ENCODE peak calls at places on chromosomes 1 and 21, in nine cellular contexts. Y is Right ventricle myocardium inferior; U is AG08396; R is AG09309; F is foreskin fibroblast; V is CD8-positive, alpha-beta memory T cell; G is stimulated activated CD4-positive, alpha-beta T cell treated with anti-CD3 and anti-CD28 coated beads, Interleukin-1b, Interleukin-23, amount 100 ng/mL, for 24 hours; D is fibroblast of the aortic adventitia; X is left ventricle myocardium inferior. T is an unnamed sample.

GRCh38 chr21:45224189-45224938 is 63.3 kb downstream of the POFUT2 start:
- DNase-seq in Y (no peak), U (no peak), R (no peak), F (no peak), V (peak; percentile 74), G (no peak), D (peak; percentile 9), X (no peak), T (peak; percentile 48)

GRCh38 chr1:224065455-224065854 is 48.5 kb upstream of the FBXO28 start:
- DNase-seq in Y (no peak), U (no peak), R (no peak), F (peak; percentile 68), V (no peak), G (no peak), D (peak; percentile 14), X (no peak), T (no peak)

GRCh38 chr1:201752333-201752732 is 76.6 kb upstream of the IPO9 start:
- DNase-seq in Y (no peak), U (no peak), R (no peak), F (no peak), V (no peak), G (no peak), D (no peak), X (no peak), T (no peak)

GRCh38 chr1:3785458-3786157 is 10.7 kb downstream of the LRRC47 start:
- DNase-seq in Y (no peak), U (no peak), R (no peak), F (no peak), V (no peak), G (no peak), D (peak; percentile 10), X (no peak), T (no peak)

GRCh38 chr1:61647142-61647541 is 77.8 kb downstream of the TM2D1 start:
- DNase-seq in Y (no peak), U (no peak), R (no peak), F (no peak), V (no peak), G (no peak), D (no peak), X (no peak), T (no peak)

GRCh38 chr1:203528976-203529375 is 35.0 kb downstream of the OPTC start:
- DNase-seq in Y (no peak), U (no peak), R (no peak), F (no peak), V (no peak), G (no peak), D (no peak), X (no peak), T (no peak)

GRCh38 chr1:49106438-49106837 is 329.7 kb upstream of the BEND5 start:
- DNase-seq in Y (no peak), U (no peak), R (no peak), F (no peak), V (no peak), G (no peak), D (no peak), X (no peak), T (no peak)

GRCh38 chr1:109787211-109787844 is 23.6 kb upstream of the EPS8L3 start:
- DNase-seq in Y (no peak), U (no peak), R (no peak), F (no peak), V (no peak), G (no peak), D (no peak), X (peak; percentile 9), T (no peak)

GRCh38 chr1:153866045-153866850 is 56.5 kb downstream of the GATAD2B start:
- DNase-seq in Y (no peak), U (no peak), R (peak; percentile 41), F (peak; percentile 61), V (no peak), G (no peak), D (peak; percentile 73), X (no peak), T (no peak)

GRCh38 chr1:48776400-48777218 is at the start of gene BEND5:
- DNase-seq in Y (peak; percentile 74), U (no peak), R (no peak), F (no peak), V (peak; percentile 15), G (no peak), D (peak; percentile 13), X (peak; percentile 46), T (peak; percentile 5)

GRCh38 chr1:18396247-18396646 is 84.5 kb upstream of the KLHDC7A start:
- DNase-seq in Y (no peak), U (no peak), R (no peak), F (no peak), V (no peak), G (no peak), D (no peak), X (no peak), T (no peak)

GRCh38 chr1:23196627-23197328 is 20.5 kb downstream of the HTR1D start:
- DNase-seq in Y (no peak), U (peak; percentile 65), R (peak; percentile 91), F (peak; percentile 79), V (no peak), G (no peak), D (peak; percentile 92), X (no peak), T (no peak)

GRCh38 chr1:168643152-168643551 is 66.7 kb downstream of the XCL1 start:
- DNase-seq in Y (no peak), U (peak; percentile 8), R (peak; percentile 33), F (no peak), V (no peak), G (no peak), D (peak; percentile 90), X (no peak), T (no peak)

GRCh38 chr1:217614319-217614718 is 16.6 kb downstream of the GPATCH2 start:
- DNase-seq in Y (no peak), U (no peak), R (no peak), F (no peak), V (no peak), G (no peak), D (no peak), X (no peak), T (no peak)

GRCh38 chr1:15724949-15725880 is 10.8 kb upstream of the SLC25A34 start:
- DNase-seq in Y (no peak), U (no peak), R (no peak), F (no peak), V (no peak), G (no peak), D (no peak), X (no peak), T (no peak)

GRCh38 chr21:34524671-34525601 is 12.9 kb upstream of the KCNE1 start:
- DNase-seq in Y (no peak), U (peak; percentile 53), R (no peak), F (no peak), V (no peak), G (no peak), D (peak; percentile 75), X (no peak), T (no peak)

GRCh38 chr21:37368536-37369279 is 2.1 kb downstream of the DYRK1A start:
- DNase-seq in Y (no peak), U (peak; percentile 37), R (no peak), F (peak; percentile 55), V (no peak), G (no peak), D (peak; percentile 58), X (no peak), T (no peak)

GRCh38 chr1:52877554-52877953 is 35.0 kb downstream of the ZYG11A start:
- DNase-seq in Y (no peak), U (peak; percentile 32), R (no peak), F (no peak), V (no peak), G (no peak), D (peak; percentile 10), X (no peak), T (no peak)

GRCh38 chr1:36517415-36517814 is 34.7 kb upstream of the CSF3R start:
- DNase-seq in Y (no peak), U (no peak), R (no peak), F (no peak), V (no peak), G (no peak), D (no peak), X (no peak), T (no peak)

GRCh38 chr1:168683871-168684270 is 45.1 kb downstream of the DPT start:
- DNase-seq in Y (no peak), U (no peak), R (no peak), F (no peak), V (no peak), G (no peak), D (no peak), X (no peak), T (no peak)

GRCh38 chr1:103274886-103275285 is 166.6 kb upstream of the COL11A1 start:
- DNase-seq in Y (no peak), U (no peak), R (no peak), F (no peak), V (no peak), G (no peak), D (no peak), X (no peak), T (no peak)

GRCh38 chr21:35026617-35027557 is 22.2 kb downstream of the RUNX1 start:
- DNase-seq in Y (peak; percentile 95), U (no peak), R (no peak), F (no peak), V (peak; percentile 75), G (no peak), D (peak; percentile 46), X (peak; percentile 68), T (peak; percentile 79)

GRCh38 chr1:19668893-19669292 is 4.2 kb downstream of the HTR6 start:
- DNase-seq in Y (no peak), U (no peak), R (no peak), F (no peak), V (no peak), G (no peak), D (no peak), X (no peak), T (no peak)

GRCh38 chr1:68281946-68282615 is 49.8 kb upstream of the WLS start:
- DNase-seq in Y (no peak), U (no peak), R (no peak), F (no peak), V (no peak), G (no peak), D (no peak), X (no peak), T (no peak)

GRCh38 chr1:81689531-81689941 is 111.2 kb upstream of the ADGRL2 start:
- DNase-seq in Y (no peak), U (peak; percentile 49), R (no peak), F (peak; percentile 80), V (no peak), G (no peak), D (peak; percentile 85), X (no peak), T (no peak)

GRCh38 chr1:178530037-178530402 is 17.1 kb downstream of the TEX35 start:
- DNase-seq in Y (no peak), U (peak; percentile 86), R (no peak), F (peak; percentile 92), V (no peak), G (no peak), D (peak; percentile 44), X (no peak), T (no peak)

GRCh38 chr1:244757091-244757939 is 78.1 kb upstream of the COX20 start:
- DNase-seq in Y (no peak), U (peak; percentile 20), R (peak; percentile 31), F (peak; percentile 23), V (no peak), G (no peak), D (peak; percentile 66), X (no peak), T (no peak)

GRCh38 chr1:88646852-88647645 is 37.0 kb upstream of the PKN2 start:
- DNase-seq in Y (no peak), U (no peak), R (no peak), F (no peak), V (no peak), G (no peak), D (no peak), X (no peak), T (no peak)

GRCh38 chr21:29072873-29073221 is 601 bp downstream of the CCT8 start:
- DNase-seq in Y (no peak), U (peak; percentile 21), R (no peak), F (no peak), V (no peak), G (no peak), D (peak; percentile 49), X (no peak), T (no peak)

GRCh38 chr1:70072239-70072751 is 133.1 kb downstream of the LRRC40 start:
- DNase-seq in Y (no peak), U (peak; percentile 10), R (peak; percentile 13), F (peak; percentile 48), V (no peak), G (no peak), D (peak; percentile 56), X (no peak), T (no peak)

GRCh38 chr1:39490596-39491145 is 765 bp upstream of the BMP8A start:
- DNase-seq in Y (no peak), U (no peak), R (no peak), F (no peak), V (peak; percentile 15), G (no peak), D (no peak), X (no peak), T (no peak)